ENCODE peak calls at places on chromosomes 13 and 19, in five cellular contexts. K is caudate nucleus, R is T-helper 2 cell, Y is nephron progenitor cell, B is mammary epithelial cell. U is an unnamed sample.

GRCh38 chr13:21242236-21242635 is 65.8 kb downstream of the MRPL57 start:
- DNase-seq in K (no peak), R (no peak), Y (peak), B (no peak), U (no peak)

GRCh38 chr13:65560936-65561335 is 1669.2 kb downstream of the PCDH9 start:
- DNase-seq in K (no peak), R (no peak), Y (no peak), B (no peak), U (no peak)

GRCh38 chr19:55156202-55157063 is 1.1 kb downstream of the TNNI3 start:
- DNase-seq in K (no peak), R (peak), Y (peak), B (peak), U (no peak)

GRCh38 chr19:418761-419632 is 10.1 kb upstream of the C2CD4C start:
- DNase-seq in K (no peak), R (no peak), Y (no peak), B (no peak), U (no peak)

GRCh38 chr19:34808566-34808965 is 35.6 kb upstream of the ZNF599 start:
- DNase-seq in K (no peak), R (no peak), Y (no peak), B (peak), U (no peak)

GRCh38 chr19:16836906-16837362 is 7.7 kb downstream of the SIN3B start:
- DNase-seq in K (no peak), R (no peak), Y (peak), B (no peak), U (no peak)

GRCh38 chr19:41705393-41706174 is 2.8 kb upstream of the CEACAM5 start:
- DNase-seq in K (no peak), R (no peak), Y (peak), B (peak), U (no peak)

GRCh38 chr13:36998624-36999041 is 507 bp downstream of the ALG5 start:
- DNase-seq in K (no peak), R (peak), Y (peak), B (peak), U (no peak)

GRCh38 chr13:28486144-28486543 is 8.8 kb downstream of the FLT1 start:
- DNase-seq in K (no peak), R (no peak), Y (no peak), B (no peak), U (no peak)

GRCh38 chr13:45932172-45932571 is 80.6 kb upstream of the SIAH3 start:
- DNase-seq in K (no peak), R (no peak), Y (no peak), B (no peak), U (no peak)

GRCh38 chr19:56273563-56274117 is 1.1 kb downstream of the EDDM13 start:
- DNase-seq in K (no peak), R (no peak), Y (no peak), B (peak), U (no peak)

GRCh38 chr19:29876414-29876813 is 64.6 kb downstream of the CCNE1 start:
- DNase-seq in K (no peak), R (no peak), Y (no peak), B (no peak), U (no peak)

GRCh38 chr19:7874080-7874856 is at the start of gene PRR36:
- DNase-seq in K (peak), R (no peak), Y (peak), B (no peak), U (no peak)

GRCh38 chr19:4889034-4889825 is 13.5 kb downstream of the ARRDC5 start:
- DNase-seq in K (no peak), R (no peak), Y (no peak), B (peak), U (no peak)

GRCh38 chr13:113849546-113849945 is 14.3 kb downstream of the GAS6 start:
- DNase-seq in K (no peak), R (no peak), Y (no peak), B (peak), U (no peak)

GRCh38 chr13:67100723-67101122 is 129.4 kb downstream of the PCDH9 start:
- DNase-seq in K (no peak), R (no peak), Y (no peak), B (no peak), U (no peak)

GRCh38 chr19:8461376-8461775 is 16.6 kb downstream of the HNRNPM start:
- DNase-seq in K (no peak), R (no peak), Y (no peak), B (no peak), U (no peak)

GRCh38 chr13:102597029-102598015 is 536 bp downstream of the TPP2 start:
- DNase-seq in K (peak), R (peak), Y (peak), B (peak), U (no peak)

GRCh38 chr19:48856921-48857320 is 11.5 kb downstream of the PLEKHA4 start:
- DNase-seq in K (no peak), R (no peak), Y (no peak), B (no peak), U (no peak)

GRCh38 chr19:5927439-5927821 is 13.4 kb downstream of the CAPS start:
- DNase-seq in K (no peak), R (no peak), Y (no peak), B (no peak), U (no peak)

GRCh38 chr13:78621086-78621485 is 17.7 kb upstream of the POU4F1 start:
- DNase-seq in K (no peak), R (no peak), Y (no peak), B (no peak), U (no peak)

GRCh38 chr19:49347835-49348234 is 12.6 kb downstream of the CD37 start:
- DNase-seq in K (no peak), R (no peak), Y (no peak), B (peak), U (no peak)

GRCh38 chr13:33931397-33931987 is 113.5 kb downstream of the RFC3 start:
- DNase-seq in K (no peak), R (no peak), Y (peak), B (peak), U (no peak)

GRCh38 chr19:48102870-48103751 is 7.5 kb downstream of the PLA2G4C start:
- DNase-seq in K (no peak), R (peak), Y (peak), B (peak), U (no peak)

GRCh38 chr19:57241181-57241580 is 749 bp downstream of the ZNF805 start:
- DNase-seq in K (no peak), R (no peak), Y (no peak), B (peak), U (no peak)

GRCh38 chr19:38964738-38965137 is 10.8 kb downstream of the FBXO17 start:
- DNase-seq in K (no peak), R (no peak), Y (no peak), B (no peak), U (no peak)

GRCh38 chr13:48000559-48001126 is 430 bp downstream of the SUCLA2 start:
- DNase-seq in K (no peak), R (no peak), Y (peak), B (peak), U (no peak)

GRCh38 chr19:46040952-46041500 is at the start of gene IGFL4:
- DNase-seq in K (no peak), R (no peak), Y (no peak), B (peak), U (no peak)

GRCh38 chr13:99356216-99357089 is 49.3 kb upstream of the GPR183 start:
- DNase-seq in K (peak), R (peak), Y (peak), B (no peak), U (peak)

GRCh38 chr19:10018219-10018618 is 4.9 kb downstream of the RDH8 start:
- DNase-seq in K (no peak), R (no peak), Y (no peak), B (peak), U (no peak)

GRCh38 chr13:37319041-37319443 is 213.6 kb upstream of the CSNK1A1L start:
- DNase-seq in K (no peak), R (no peak), Y (no peak), B (no peak), U (no peak)

GRCh38 chr19:15378529-15379082 is 981 bp downstream of the AKAP8 start:
- DNase-seq in K (peak), R (peak), Y (peak), B (peak), U (peak)

GRCh38 chr19:45978156-45978555 is 4.5 kb upstream of the NOVA2 start:
- DNase-seq in K (no peak), R (no peak), Y (no peak), B (no peak), U (no peak)

GRCh38 chr19:613732-614567 is 19.4 kb downstream of the POLRMT start:
- DNase-seq in K (no peak), R (no peak), Y (no peak), B (no peak), U (no peak)

GRCh38 chr13:70255406-70255991 is 147.2 kb upstream of the KLHL1 start:
- DNase-seq in K (no peak), R (no peak), Y (no peak), B (no peak), U (no peak)

GRCh38 chr19:5993516-5994406 is 15.8 kb upstream of the RANBP3 start:
- DNase-seq in K (no peak), R (no peak), Y (no peak), B (no peak), U (no peak)

U was measured in effector memory CD4-positive, alpha-beta T cell.